ENCODE peak calls at places on chromosomes 2 and 18, in ten cellular contexts. One of them, this sample, is unnamed.

GRCh38 chr18:5601188-5601624 is 57.4 kb upstream of the EPB41L3 start:
- ATAC-seq in CD4-positive, alpha-beta T cell: no peak
- ATAC-seq in omental fat pad: peak; percentile 59
- ATAC-seq in effector memory CD8-positive, alpha-beta T cell: no peak
- ATAC-seq in T-helper 17 cell: no peak
- ATAC-seq in Right ventricle myocardium superior: no peak
- ATAC-seq in right lobe of liver: peak; percentile 47
- ATAC-seq in RWPE2: no peak
- ATAC-seq in heart left ventricle: no peak
- ATAC-seq in A549: no peak
- ATAC-seq in this sample: no peak

GRCh38 chr2:225008935-225009334 is 33.3 kb downstream of the DOCK10 start:
- ATAC-seq in omental fat pad: no peak
- ATAC-seq in right lobe of liver: peak; percentile 36
- ATAC-seq in effector memory CD8-positive, alpha-beta T cell: peak; percentile 39
- ATAC-seq in CD4-positive, alpha-beta T cell: peak; percentile 57
- ATAC-seq in RWPE2: no peak
- ATAC-seq in heart left ventricle: no peak
- ATAC-seq in A549: peak; percentile 30
- ATAC-seq in Right ventricle myocardium superior: no peak
- ATAC-seq in T-helper 17 cell: peak; percentile 44
- ATAC-seq in this sample: no peak

GRCh38 chr2:74846481-74846880 is 12.6 kb downstream of the HK2 start:
- ATAC-seq in effector memory CD8-positive, alpha-beta T cell: no peak
- ATAC-seq in right lobe of liver: no peak
- ATAC-seq in CD4-positive, alpha-beta T cell: no peak
- ATAC-seq in Right ventricle myocardium superior: no peak
- ATAC-seq in T-helper 17 cell: no peak
- ATAC-seq in RWPE2: no peak
- ATAC-seq in heart left ventricle: no peak
- ATAC-seq in omental fat pad: no peak
- ATAC-seq in A549: no peak
- ATAC-seq in this sample: peak; percentile 3

GRCh38 chr18:63208676-63209075 is 110.9 kb downstream of the BCL2 start:
- ATAC-seq in Right ventricle myocardium superior: peak; percentile 69
- ATAC-seq in effector memory CD8-positive, alpha-beta T cell: no peak
- ATAC-seq in omental fat pad: no peak
- ATAC-seq in CD4-positive, alpha-beta T cell: no peak
- ATAC-seq in right lobe of liver: no peak
- ATAC-seq in heart left ventricle: peak; percentile 68
- ATAC-seq in A549: no peak
- ATAC-seq in T-helper 17 cell: no peak
- ATAC-seq in RWPE2: no peak
- ATAC-seq in this sample: no peak

GRCh38 chr2:39217192-39217550 is 26.6 kb downstream of the CDKL4 start:
- ATAC-seq in right lobe of liver: no peak
- ATAC-seq in heart left ventricle: no peak
- ATAC-seq in effector memory CD8-positive, alpha-beta T cell: peak; percentile 48
- ATAC-seq in omental fat pad: no peak
- ATAC-seq in A549: no peak
- ATAC-seq in RWPE2: no peak
- ATAC-seq in CD4-positive, alpha-beta T cell: peak; percentile 70
- ATAC-seq in Right ventricle myocardium superior: no peak
- ATAC-seq in T-helper 17 cell: peak; percentile 70
- ATAC-seq in this sample: no peak

GRCh38 chr2:197086500-197086899 is 160.0 kb upstream of the PGAP1 start:
- ATAC-seq in A549: no peak
- ATAC-seq in heart left ventricle: peak; percentile 50
- ATAC-seq in Right ventricle myocardium superior: peak; percentile 58
- ATAC-seq in right lobe of liver: peak; percentile 52
- ATAC-seq in effector memory CD8-positive, alpha-beta T cell: no peak
- ATAC-seq in T-helper 17 cell: peak; percentile 58
- ATAC-seq in CD4-positive, alpha-beta T cell: no peak
- ATAC-seq in omental fat pad: no peak
- ATAC-seq in RWPE2: no peak
- ATAC-seq in this sample: no peak

GRCh38 chr18:27240383-27240782 is 55.3 kb upstream of the CHST9 start:
- ATAC-seq in effector memory CD8-positive, alpha-beta T cell: no peak
- ATAC-seq in A549: no peak
- ATAC-seq in right lobe of liver: no peak
- ATAC-seq in Right ventricle myocardium superior: no peak
- ATAC-seq in CD4-positive, alpha-beta T cell: no peak
- ATAC-seq in T-helper 17 cell: no peak
- ATAC-seq in heart left ventricle: no peak
- ATAC-seq in omental fat pad: no peak
- ATAC-seq in RWPE2: no peak
- ATAC-seq in this sample: no peak

GRCh38 chr18:49021076-49021432 is 70.3 kb upstream of the SMAD7 start:
- ATAC-seq in omental fat pad: no peak
- ATAC-seq in Right ventricle myocardium superior: no peak
- ATAC-seq in right lobe of liver: no peak
- ATAC-seq in RWPE2: no peak
- ATAC-seq in heart left ventricle: no peak
- ATAC-seq in A549: no peak
- ATAC-seq in CD4-positive, alpha-beta T cell: no peak
- ATAC-seq in T-helper 17 cell: no peak
- ATAC-seq in effector memory CD8-positive, alpha-beta T cell: no peak
- ATAC-seq in this sample: no peak

GRCh38 chr2:162890690-162891311 is 52.2 kb upstream of the KCNH7 start:
- ATAC-seq in omental fat pad: no peak
- ATAC-seq in effector memory CD8-positive, alpha-beta T cell: no peak
- ATAC-seq in Right ventricle myocardium superior: no peak
- ATAC-seq in A549: peak; percentile 90
- ATAC-seq in right lobe of liver: peak; percentile 84
- ATAC-seq in T-helper 17 cell: no peak
- ATAC-seq in CD4-positive, alpha-beta T cell: no peak
- ATAC-seq in RWPE2: peak; percentile 71
- ATAC-seq in heart left ventricle: no peak
- ATAC-seq in this sample: peak; percentile 89

GRCh38 chr2:230286048-230286447 is 40.9 kb upstream of the SP140L start:
- ATAC-seq in heart left ventricle: no peak
- ATAC-seq in Right ventricle myocardium superior: no peak
- ATAC-seq in effector memory CD8-positive, alpha-beta T cell: no peak
- ATAC-seq in T-helper 17 cell: no peak
- ATAC-seq in CD4-positive, alpha-beta T cell: no peak
- ATAC-seq in omental fat pad: no peak
- ATAC-seq in A549: no peak
- ATAC-seq in RWPE2: no peak
- ATAC-seq in right lobe of liver: no peak
- ATAC-seq in this sample: no peak

GRCh38 chr2:120607506-120607905 is 128.2 kb upstream of the GLI2 start:
- ATAC-seq in Right ventricle myocardium superior: no peak
- ATAC-seq in T-helper 17 cell: no peak
- ATAC-seq in omental fat pad: no peak
- ATAC-seq in RWPE2: no peak
- ATAC-seq in effector memory CD8-positive, alpha-beta T cell: no peak
- ATAC-seq in right lobe of liver: no peak
- ATAC-seq in CD4-positive, alpha-beta T cell: no peak
- ATAC-seq in heart left ventricle: no peak
- ATAC-seq in A549: no peak
- ATAC-seq in this sample: no peak

GRCh38 chr2:37344453-37345361 is at the start of gene QPCT:
- ATAC-seq in A549: peak; percentile 87
- ATAC-seq in Right ventricle myocardium superior: peak; percentile 76
- ATAC-seq in omental fat pad: peak; percentile 46
- ATAC-seq in effector memory CD8-positive, alpha-beta T cell: peak; percentile 94
- ATAC-seq in T-helper 17 cell: peak; percentile 90
- ATAC-seq in right lobe of liver: peak; percentile 79
- ATAC-seq in heart left ventricle: peak; percentile 69
- ATAC-seq in RWPE2: peak; percentile 74
- ATAC-seq in CD4-positive, alpha-beta T cell: peak; percentile 84
- ATAC-seq in this sample: peak; percentile 66

GRCh38 chr2:1927896-1928568 is 183.7 kb upstream of the PXDN start:
- ATAC-seq in T-helper 17 cell: no peak
- ATAC-seq in heart left ventricle: no peak
- ATAC-seq in omental fat pad: no peak
- ATAC-seq in CD4-positive, alpha-beta T cell: no peak
- ATAC-seq in Right ventricle myocardium superior: no peak
- ATAC-seq in RWPE2: no peak
- ATAC-seq in A549: no peak
- ATAC-seq in effector memory CD8-positive, alpha-beta T cell: no peak
- ATAC-seq in right lobe of liver: no peak
- ATAC-seq in this sample: no peak

GRCh38 chr18:49959176-49959575 is 145.8 kb upstream of the ACAA2 start:
- ATAC-seq in heart left ventricle: no peak
- ATAC-seq in omental fat pad: no peak
- ATAC-seq in A549: no peak
- ATAC-seq in T-helper 17 cell: peak; percentile 28
- ATAC-seq in Right ventricle myocardium superior: no peak
- ATAC-seq in CD4-positive, alpha-beta T cell: no peak
- ATAC-seq in right lobe of liver: no peak
- ATAC-seq in RWPE2: no peak
- ATAC-seq in effector memory CD8-positive, alpha-beta T cell: peak; percentile 84
- ATAC-seq in this sample: no peak

GRCh38 chr18:73840319-73841065 is 307.1 kb downstream of the FBXO15 start:
- ATAC-seq in Right ventricle myocardium superior: no peak
- ATAC-seq in right lobe of liver: no peak
- ATAC-seq in heart left ventricle: no peak
- ATAC-seq in omental fat pad: no peak
- ATAC-seq in T-helper 17 cell: no peak
- ATAC-seq in CD4-positive, alpha-beta T cell: no peak
- ATAC-seq in RWPE2: no peak
- ATAC-seq in A549: no peak
- ATAC-seq in effector memory CD8-positive, alpha-beta T cell: no peak
- ATAC-seq in this sample: no peak

GRCh38 chr2:148546270-148546669 is 98.3 kb upstream of the EPC2 start:
- ATAC-seq in RWPE2: peak; percentile 21
- ATAC-seq in omental fat pad: no peak
- ATAC-seq in T-helper 17 cell: no peak
- ATAC-seq in Right ventricle myocardium superior: no peak
- ATAC-seq in effector memory CD8-positive, alpha-beta T cell: peak; percentile 8
- ATAC-seq in heart left ventricle: no peak
- ATAC-seq in A549: no peak
- ATAC-seq in CD4-positive, alpha-beta T cell: no peak
- ATAC-seq in right lobe of liver: peak; percentile 26
- ATAC-seq in this sample: no peak

GRCh38 chr2:18927525-18928232 is 338.3 kb upstream of the NT5C1B start:
- ATAC-seq in heart left ventricle: peak; percentile 86
- ATAC-seq in CD4-positive, alpha-beta T cell: no peak
- ATAC-seq in right lobe of liver: peak; percentile 95
- ATAC-seq in A549: no peak
- ATAC-seq in T-helper 17 cell: no peak
- ATAC-seq in RWPE2: no peak
- ATAC-seq in effector memory CD8-positive, alpha-beta T cell: no peak
- ATAC-seq in Right ventricle myocardium superior: peak; percentile 82
- ATAC-seq in omental fat pad: no peak
- ATAC-seq in this sample: no peak

GRCh38 chr2:33093293-33093692 is 146.5 kb downstream of the LTBP1 start:
- ATAC-seq in Right ventricle myocardium superior: peak; percentile 24
- ATAC-seq in RWPE2: no peak
- ATAC-seq in T-helper 17 cell: no peak
- ATAC-seq in heart left ventricle: no peak
- ATAC-seq in omental fat pad: no peak
- ATAC-seq in effector memory CD8-positive, alpha-beta T cell: no peak
- ATAC-seq in A549: no peak
- ATAC-seq in CD4-positive, alpha-beta T cell: no peak
- ATAC-seq in right lobe of liver: peak; percentile 61
- ATAC-seq in this sample: no peak

GRCh38 chr2:101064505-101064867 is 62.4 kb downstream of the RPL31 start:
- ATAC-seq in Right ventricle myocardium superior: no peak
- ATAC-seq in effector memory CD8-positive, alpha-beta T cell: no peak
- ATAC-seq in RWPE2: no peak
- ATAC-seq in CD4-positive, alpha-beta T cell: no peak
- ATAC-seq in omental fat pad: no peak
- ATAC-seq in A549: peak; percentile 35
- ATAC-seq in right lobe of liver: no peak
- ATAC-seq in T-helper 17 cell: no peak
- ATAC-seq in heart left ventricle: no peak
- ATAC-seq in this sample: no peak

GRCh38 chr2:216044883-216045499 is 31.6 kb upstream of the MREG start:
- ATAC-seq in right lobe of liver: no peak
- ATAC-seq in A549: no peak
- ATAC-seq in Right ventricle myocardium superior: no peak
- ATAC-seq in effector memory CD8-positive, alpha-beta T cell: no peak
- ATAC-seq in heart left ventricle: no peak
- ATAC-seq in T-helper 17 cell: no peak
- ATAC-seq in CD4-positive, alpha-beta T cell: no peak
- ATAC-seq in omental fat pad: no peak
- ATAC-seq in RWPE2: no peak
- ATAC-seq in this sample: no peak

GRCh38 chr18:3037423-3037915 is 24.5 kb upstream of the LPIN2 start:
- ATAC-seq in omental fat pad: no peak
- ATAC-seq in Right ventricle myocardium superior: peak; percentile 45
- ATAC-seq in effector memory CD8-positive, alpha-beta T cell: peak; percentile 67
- ATAC-seq in CD4-positive, alpha-beta T cell: peak; percentile 46
- ATAC-seq in T-helper 17 cell: peak; percentile 66
- ATAC-seq in RWPE2: peak; percentile 94
- ATAC-seq in A549: peak; percentile 94
- ATAC-seq in heart left ventricle: peak; percentile 63
- ATAC-seq in right lobe of liver: peak; percentile 97
- ATAC-seq in this sample: no peak

GRCh38 chr2:226307440-226308365 is 491.9 kb downstream of the IRS1 start:
- ATAC-seq in effector memory CD8-positive, alpha-beta T cell: no peak
- ATAC-seq in RWPE2: no peak
- ATAC-seq in CD4-positive, alpha-beta T cell: no peak
- ATAC-seq in A549: no peak
- ATAC-seq in right lobe of liver: peak; percentile 84
- ATAC-seq in T-helper 17 cell: no peak
- ATAC-seq in omental fat pad: no peak
- ATAC-seq in heart left ventricle: no peak
- ATAC-seq in Right ventricle myocardium superior: no peak
- ATAC-seq in this sample: no peak

GRCh38 chr18:55093295-55093694 is 134.0 kb upstream of the CCDC68 start:
- ATAC-seq in Right ventricle myocardium superior: no peak
- ATAC-seq in right lobe of liver: no peak
- ATAC-seq in RWPE2: no peak
- ATAC-seq in heart left ventricle: no peak
- ATAC-seq in omental fat pad: no peak
- ATAC-seq in effector memory CD8-positive, alpha-beta T cell: no peak
- ATAC-seq in T-helper 17 cell: no peak
- ATAC-seq in CD4-positive, alpha-beta T cell: no peak
- ATAC-seq in A549: no peak
- ATAC-seq in this sample: no peak

GRCh38 chr2:19607931-19608762 is 249.7 kb upstream of the OSR1 start:
- ATAC-seq in T-helper 17 cell: no peak
- ATAC-seq in effector memory CD8-positive, alpha-beta T cell: no peak
- ATAC-seq in RWPE2: peak; percentile 71
- ATAC-seq in heart left ventricle: no peak
- ATAC-seq in omental fat pad: peak; percentile 90
- ATAC-seq in A549: peak; percentile 77
- ATAC-seq in CD4-positive, alpha-beta T cell: no peak
- ATAC-seq in Right ventricle myocardium superior: no peak
- ATAC-seq in right lobe of liver: no peak
- ATAC-seq in this sample: peak; percentile 50

GRCh38 chr18:4130734-4131719 is 324.1 kb downstream of the DLGAP1 start:
- ATAC-seq in CD4-positive, alpha-beta T cell: no peak
- ATAC-seq in Right ventricle myocardium superior: no peak
- ATAC-seq in T-helper 17 cell: no peak
- ATAC-seq in right lobe of liver: no peak
- ATAC-seq in RWPE2: no peak
- ATAC-seq in omental fat pad: no peak
- ATAC-seq in effector memory CD8-positive, alpha-beta T cell: no peak
- ATAC-seq in A549: no peak
- ATAC-seq in heart left ventricle: no peak
- ATAC-seq in this sample: no peak

GRCh38 chr2:169002151-169002738 is 28.9 kb downstream of the ABCB11 start:
- ATAC-seq in T-helper 17 cell: no peak
- ATAC-seq in Right ventricle myocardium superior: no peak
- ATAC-seq in effector memory CD8-positive, alpha-beta T cell: no peak
- ATAC-seq in heart left ventricle: no peak
- ATAC-seq in RWPE2: no peak
- ATAC-seq in right lobe of liver: no peak
- ATAC-seq in omental fat pad: no peak
- ATAC-seq in A549: no peak
- ATAC-seq in CD4-positive, alpha-beta T cell: no peak
- ATAC-seq in this sample: no peak

GRCh38 chr2:192957425-192957824 is 762.7 kb upstream of the TMEFF2 start:
- ATAC-seq in Right ventricle myocardium superior: no peak
- ATAC-seq in T-helper 17 cell: no peak
- ATAC-seq in A549: no peak
- ATAC-seq in RWPE2: peak; percentile 91
- ATAC-seq in omental fat pad: no peak
- ATAC-seq in right lobe of liver: no peak
- ATAC-seq in effector memory CD8-positive, alpha-beta T cell: no peak
- ATAC-seq in CD4-positive, alpha-beta T cell: no peak
- ATAC-seq in heart left ventricle: no peak
- ATAC-seq in this sample: no peak

GRCh38 chr18:26734760-26735159 is 130.7 kb downstream of the AQP4 start:
- ATAC-seq in CD4-positive, alpha-beta T cell: no peak
- ATAC-seq in omental fat pad: no peak
- ATAC-seq in right lobe of liver: no peak
- ATAC-seq in heart left ventricle: no peak
- ATAC-seq in RWPE2: no peak
- ATAC-seq in A549: no peak
- ATAC-seq in T-helper 17 cell: no peak
- ATAC-seq in Right ventricle myocardium superior: no peak
- ATAC-seq in effector memory CD8-positive, alpha-beta T cell: no peak
- ATAC-seq in this sample: no peak